ENCODE peak calls at places on chromosomes 4 and X, in seven cellular contexts. U is activated naive CD4-positive, alpha-beta T cell; R is occipital lobe; Y is NCI-H1105; C is activated effector memory CD4-positive, alpha-beta T cell treated with Interleukin-2 at 50 U/mL for 16 hours; J is amygdala; L is suprapubic skin. W is an unnamed sample.

GRCh38 chr4:112234952-112235609 is 3.5 kb downstream of the AP1AR start:
- DNase-seq in U (peak), L (no peak), J (peak), C (peak), R (peak), Y (no peak), W (no peak)

GRCh38 chrX:136710324-136710951 is 62.5 kb downstream of the CD40LG start:
- DNase-seq in R (no peak), U (no peak), J (no peak), L (no peak), C (no peak), Y (no peak), W (no peak)

GRCh38 chr4:3700736-3701135 is 65.4 kb upstream of the ADRA2C start:
- DNase-seq in L (peak), C (no peak), U (no peak), Y (no peak), J (no peak), R (no peak), W (no peak)

GRCh38 chrX:45196701-45197100 is 4.0 kb downstream of the DIPK2B start:
- DNase-seq in Y (no peak), U (no peak), R (no peak), C (no peak), J (no peak), L (no peak), W (no peak)

GRCh38 chrX:103734125-103734760 is 23.5 kb downstream of the TMEM31 start:
- DNase-seq in C (no peak), J (no peak), L (no peak), Y (no peak), R (no peak), U (no peak), W (no peak)

GRCh38 chrX:53321216-53321942 is 40.0 kb upstream of the IQSEC2 start:
- DNase-seq in L (no peak), C (no peak), U (no peak), Y (no peak), R (peak), J (no peak), W (no peak)

GRCh38 chr4:101191302-101192098 is 155.8 kb downstream of the PPP3CA start:
- DNase-seq in U (no peak), J (peak), R (peak), L (no peak), C (no peak), Y (no peak), W (no peak)

GRCh38 chr4:51836531-51836930 is 6.4 kb upstream of the DCUN1D4 start:
- DNase-seq in Y (no peak), R (no peak), J (no peak), C (no peak), L (no peak), U (no peak), W (no peak)

GRCh38 chr4:168708108-168708507 is 211.3 kb downstream of the PALLD start:
- DNase-seq in L (no peak), C (no peak), J (no peak), Y (no peak), U (no peak), R (no peak), W (no peak)

GRCh38 chr4:108193891-108194672 is 25.4 kb upstream of the LEF1 start:
- DNase-seq in J (no peak), C (no peak), U (no peak), Y (peak), L (no peak), R (no peak), W (no peak)

GRCh38 chr4:166308589-166308988 is 435.6 kb downstream of the TLL1 start:
- DNase-seq in Y (no peak), R (no peak), C (no peak), J (no peak), U (no peak), L (no peak), W (no peak)

GRCh38 chrX:129462707-129463106 is 60.6 kb downstream of the SMARCA1 start:
- DNase-seq in L (no peak), U (no peak), Y (no peak), R (no peak), C (no peak), J (no peak), W (no peak)

GRCh38 chr4:87375719-87376291 is 15.2 kb downstream of the HSD17B11 start:
- DNase-seq in R (no peak), L (no peak), J (no peak), Y (no peak), C (no peak), U (no peak), W (no peak)

GRCh38 chrX:53266175-53266574 is 15.2 kb downstream of the IQSEC2 start:
- DNase-seq in U (no peak), R (no peak), C (no peak), L (no peak), Y (no peak), J (no peak), W (no peak)

GRCh38 chr4:25367004-25367621 is 9.9 kb upstream of the ANAPC4 start:
- DNase-seq in C (no peak), U (no peak), J (no peak), L (no peak), R (no peak), Y (peak), W (no peak)

GRCh38 chr4:37685726-37686372 is 327 bp downstream of the RELL1 start:
- DNase-seq in L (peak), C (peak), R (no peak), U (peak), J (peak), Y (no peak), W (peak)

GRCh38 chr4:56512166-56512565 is 6.6 kb downstream of the ARL9 start:
- DNase-seq in C (no peak), U (no peak), J (no peak), Y (no peak), R (no peak), L (no peak), W (no peak)

GRCh38 chr4:101169044-101170014 is 178.0 kb downstream of the PPP3CA start:
- DNase-seq in J (peak), L (no peak), R (peak), Y (peak), C (peak), U (peak), W (peak)

GRCh38 chrX:23907496-23908218 is at the start of the genes APOO and CXorf58:
- DNase-seq in Y (peak), J (peak), U (peak), R (peak), L (peak), C (peak), W (peak)

GRCh38 chr4:101155368-101155767 is 192.0 kb downstream of the PPP3CA start:
- DNase-seq in Y (no peak), R (no peak), C (no peak), J (no peak), L (no peak), U (no peak), W (no peak)

GRCh38 chrX:66632473-66632872 is 6.4 kb downstream of the EDA2R start:
- DNase-seq in R (no peak), C (no peak), Y (no peak), J (no peak), U (no peak), L (no peak), W (no peak)

GRCh38 chr4:11069581-11069980 is 359.1 kb downstream of the HS3ST1 start:
- DNase-seq in U (no peak), R (no peak), J (no peak), Y (no peak), C (no peak), L (no peak), W (no peak)

GRCh38 chrX:102892103-102892502 is 45.0 kb upstream of the RAB40AL start:
- DNase-seq in C (no peak), R (no peak), Y (no peak), J (no peak), L (no peak), U (no peak), W (no peak)

GRCh38 chr4:37825943-37826281 is 574 bp upstream of the PGM2 start:
- DNase-seq in J (no peak), R (peak), C (no peak), U (no peak), Y (no peak), L (no peak), W (no peak)

GRCh38 chrX:1592128-1592862 is 891 bp downstream of the AKAP17A start:
- DNase-seq in R (no peak), Y (no peak), J (no peak), U (peak), L (no peak), C (no peak), W (no peak)

GRCh38 chr4:104487105-104487504 is 7.6 kb downstream of the CXXC4 start:
- DNase-seq in U (no peak), Y (no peak), L (no peak), C (no peak), R (no peak), J (no peak), W (no peak)

GRCh38 chr4:183968502-183968901 is 63.4 kb downstream of the STOX2 start:
- DNase-seq in L (no peak), U (no peak), C (no peak), R (no peak), Y (no peak), J (no peak), W (no peak)

GRCh38 chr4:128161138-128161537 is 100.0 kb downstream of the LARP1B start:
- DNase-seq in J (no peak), L (no peak), C (no peak), U (no peak), Y (no peak), R (no peak), W (no peak)

GRCh38 chr4:55021214-55021613 is 104.2 kb downstream of the KDR start:
- DNase-seq in J (no peak), U (no peak), C (no peak), R (no peak), L (no peak), Y (no peak), W (no peak)

GRCh38 chr4:18645356-18645755 is 623.8 kb upstream of the LCORL start:
- DNase-seq in Y (no peak), L (no peak), U (no peak), C (no peak), J (no peak), R (no peak), W (no peak)

GRCh38 chr4:3877236-3877635 is 111.1 kb downstream of the ADRA2C start:
- DNase-seq in Y (no peak), R (no peak), U (no peak), L (no peak), J (no peak), C (no peak), W (no peak)

GRCh38 chrX:68995780-68996551 is 167.1 kb downstream of the EFNB1 start:
- DNase-seq in U (no peak), Y (no peak), L (no peak), C (no peak), R (no peak), J (no peak), W (no peak)

GRCh38 chr4:31084806-31085416 is 364.7 kb downstream of the PCDH7 start:
- DNase-seq in U (no peak), Y (no peak), C (no peak), J (no peak), R (no peak), L (no peak), W (no peak)

GRCh38 chr4:115154826-115155225 is 41.4 kb upstream of the NDST4 start:
- DNase-seq in C (no peak), U (no peak), J (no peak), Y (no peak), L (no peak), R (no peak), W (no peak)

W was measured in activated naive CD8-positive, alpha-beta T cell treated with anti-CD3 and anti-CD28 coated beads, Interleukin-2, amount 50 U/mL, for 16 hours.